ENCODE peak calls at places on chromosomes 16 and 17, in five cellular contexts. O is epithelial cell of proximal tubule, E is AG04449, Z is cardiac muscle cell, W is lower leg skin. A is an unnamed sample.

GRCh38 chr16:66996324-66996982 is 8.1 kb downstream of the CES4A start:
- DNase-seq in O (peak; percentile 93), Z (peak; percentile 83), E (peak; percentile 24), W (peak; percentile 88), A (peak; percentile 91)

GRCh38 chr17:1398028-1398427 is 2.0 kb downstream of the YWHAE start:
- DNase-seq in E (no peak), Z (peak; percentile 35), W (no peak), O (no peak), A (no peak)

GRCh38 chr17:37475713-37476420 is 13.8 kb upstream of the DUSP14 start:
- DNase-seq in E (no peak), O (no peak), W (no peak), Z (no peak), A (no peak)

GRCh38 chr17:38637951-38638350 is 32.2 kb upstream of the SRCIN1 start:
- DNase-seq in Z (no peak), W (no peak), O (no peak), E (no peak), A (no peak)

GRCh38 chr17:869067-869466 is 86.9 kb downstream of the MRM3 start:
- DNase-seq in Z (peak; percentile 52), O (no peak), E (no peak), W (peak; percentile 89), A (peak; percentile 16)

GRCh38 chr17:44086364-44087311 is 16.1 kb downstream of the G6PC3 start:
- DNase-seq in O (no peak), E (no peak), Z (peak; percentile 81), W (no peak), A (peak; percentile 88)

GRCh38 chr16:50509521-50510341 is 38.5 kb upstream of the NKD1 start:
- DNase-seq in Z (peak; percentile 34), O (no peak), E (no peak), W (peak; percentile 82), A (peak; percentile 21)

GRCh38 chr16:57644383-57645014 is 16.1 kb downstream of the ADGRG1 start:
- DNase-seq in Z (no peak), W (no peak), E (no peak), O (no peak), A (no peak)

GRCh38 chr16:5007256-5007655 is 26.5 kb downstream of the NAGPA start:
- DNase-seq in O (no peak), W (no peak), E (no peak), Z (no peak), A (no peak)

DNA sequence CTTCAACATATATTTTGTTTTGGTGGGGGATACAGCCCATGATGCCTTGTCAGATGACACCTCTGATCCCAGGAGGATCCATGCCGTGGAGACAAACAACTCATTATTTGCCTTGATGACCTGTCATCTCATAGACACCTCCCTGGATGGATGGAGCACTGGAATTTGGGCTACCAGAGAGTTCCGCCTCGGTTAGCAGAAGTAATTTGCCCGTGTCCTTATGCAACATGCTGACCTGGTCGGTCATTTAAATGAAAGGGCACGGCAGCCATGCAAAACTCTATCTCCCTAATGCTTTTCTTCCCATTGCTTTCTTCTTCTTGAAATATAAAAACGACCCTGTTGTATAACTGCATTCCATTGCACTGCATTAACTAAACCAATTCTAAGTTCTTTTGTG is 145.3 kb downstream of the GRIN2A start:
- DNase-seq in W (no peak), Z (no peak), O (peak; percentile 53), E (no peak), A (no peak)
- TF ChIP-seq CTCF in W (no peak), Z (no peak), O (no peak), E (no peak), A (no peak)

DNA sequence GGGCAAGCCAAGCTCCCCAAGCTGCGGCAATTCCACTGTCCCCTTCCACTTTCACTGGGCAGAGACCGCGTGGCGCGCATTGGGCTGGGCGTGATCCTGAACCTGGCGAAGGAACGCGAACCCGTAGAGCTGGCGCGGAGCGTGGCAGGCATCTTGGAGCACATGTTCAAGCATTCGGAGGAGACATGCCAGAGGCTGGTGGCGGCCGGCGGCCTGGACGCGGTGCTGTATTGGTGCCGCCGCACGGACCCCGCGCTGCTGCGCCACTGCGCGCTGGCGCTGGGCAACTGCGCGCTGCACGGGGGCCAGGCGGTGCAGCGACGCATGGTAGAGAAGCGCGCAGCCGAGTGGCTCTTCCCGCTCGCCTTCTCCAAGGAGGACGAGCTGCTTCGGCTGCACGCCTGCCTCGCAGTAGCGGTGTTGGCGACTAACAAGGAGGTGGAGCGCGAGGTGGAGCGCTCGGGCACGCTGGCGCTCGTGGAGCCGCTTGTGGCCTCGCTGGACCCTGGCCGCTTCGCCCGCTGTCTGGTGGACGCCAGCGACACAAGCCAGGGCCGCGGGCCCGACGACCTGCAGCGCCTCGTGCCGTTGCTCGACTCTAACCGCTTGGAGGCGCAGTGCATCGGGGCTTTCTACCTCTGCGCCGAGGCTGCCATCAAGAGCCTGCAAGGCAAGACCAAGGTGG is 9.8 kb downstream of the SARM1 start:
- DNase-seq in O (no peak), E (no peak), W (no peak), Z (peak; percentile 34), A (no peak)
- TF ChIP-seq CTCF in O (peak; percentile 59), E (peak; percentile 24), W (no peak), Z (peak; percentile 46), A (peak; percentile 8)

GRCh38 chr17:65931246-65932149 is 260.4 kb downstream of the CEP112 start:
- DNase-seq in W (no peak), Z (no peak), O (peak; percentile 68), E (peak; percentile 41), A (no peak)
- TF ChIP-seq CTCF in W (no peak), Z (no peak), O (no peak), E (no peak), A (no peak)

DNA sequence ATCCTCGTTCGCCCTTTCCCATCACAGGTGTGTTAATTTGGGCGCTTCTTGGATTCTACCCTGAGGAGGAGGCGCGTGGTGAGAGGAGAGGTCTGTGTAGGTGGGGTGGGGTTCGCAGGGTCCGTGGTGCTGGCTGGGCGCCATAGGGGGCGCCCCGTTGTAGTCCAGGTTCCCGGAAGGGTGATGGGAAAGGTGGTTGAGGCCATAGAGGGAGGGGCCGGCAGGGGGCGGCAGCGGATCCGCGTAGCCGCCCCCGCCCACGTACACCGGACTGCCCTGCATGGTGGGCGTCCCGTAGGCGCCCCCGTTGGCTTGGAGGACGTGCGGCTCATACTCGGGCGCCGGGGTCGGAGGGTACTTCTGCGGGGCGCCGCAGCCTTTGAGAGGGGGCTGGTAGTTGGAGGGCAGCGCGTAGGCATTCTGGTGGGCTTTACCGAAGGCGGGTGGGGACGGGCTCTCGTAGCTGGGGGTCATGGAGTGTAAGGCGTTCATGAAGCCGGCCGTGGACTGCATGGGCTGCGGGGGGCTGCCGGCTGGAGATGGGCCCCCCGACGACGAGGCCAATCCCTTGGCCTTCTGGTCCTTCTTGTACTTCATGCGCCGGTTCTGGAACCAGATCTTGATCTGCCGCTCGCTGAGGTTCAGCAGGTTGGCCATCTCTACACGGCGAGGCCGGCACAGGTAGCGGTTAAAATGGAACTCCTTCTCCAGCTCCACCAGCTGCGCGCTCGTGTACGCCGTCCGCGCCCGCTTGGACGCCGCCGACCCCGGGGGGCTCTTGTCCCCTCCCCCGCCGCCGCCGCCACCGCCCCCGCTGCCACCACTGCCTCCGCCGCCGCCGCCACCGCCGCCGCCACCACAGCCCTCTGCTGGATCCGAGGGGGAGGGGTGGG is 5.7 kb upstream of the HOXB2 start:
- DNase-seq in O (no peak), Z (no peak), E (no peak), W (no peak), A (no peak)
- TF ChIP-seq CTCF in O (peak; percentile 23), Z (peak; percentile 24), E (peak; percentile 41), W (no peak), A (no peak)

DNA sequence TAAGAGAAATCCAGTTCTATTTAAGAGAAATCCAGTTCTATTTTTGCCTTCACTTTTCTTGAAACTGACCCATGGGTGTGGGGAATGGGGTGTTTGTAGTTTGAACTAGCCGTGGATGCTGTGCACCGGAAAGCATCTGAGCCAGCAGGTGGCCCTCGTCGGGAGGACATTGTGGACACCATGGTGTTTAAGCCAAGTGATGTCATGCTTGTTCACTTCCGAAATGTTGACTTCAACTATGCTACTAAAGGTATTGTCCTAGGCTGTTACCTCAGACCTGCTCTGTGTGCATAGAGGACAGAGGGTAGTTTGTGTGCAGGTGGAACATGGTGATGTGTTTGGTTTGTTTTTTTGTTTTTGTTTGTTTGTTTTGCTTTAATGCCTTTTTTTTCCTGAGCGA is 3.3 kb downstream of the ATXN2L start:
- DNase-seq in E (no peak), W (no peak), O (no peak), Z (peak; percentile 17), A (peak; percentile 38)
- TF ChIP-seq CTCF in E (no peak), W (no peak), O (peak; percentile 19), Z (no peak), A (peak; percentile 13)

GRCh38 chr17:78648293-78648692 is 71.1 kb upstream of the DNAH17 start:
- DNase-seq in E (no peak), Z (no peak), W (no peak), O (no peak), A (no peak)
- TF ChIP-seq CTCF in E (no peak), Z (no peak), W (no peak), O (no peak), A (no peak)

GRCh38 chr17:47732399-47733046 is 513 bp upstream of the TBX21 start:
- DNase-seq in Z (no peak), E (no peak), W (no peak), O (no peak), A (no peak)

GRCh38 chr17:47733414-47734288 is 615 bp downstream of the TBX21 start:
- DNase-seq in E (no peak), O (no peak), W (peak; percentile 78), Z (no peak), A (no peak)

GRCh38 chr17:47731396-47731795 is 1.6 kb upstream of the TBX21 start:
- DNase-seq in O (no peak), Z (no peak), E (no peak), W (no peak), A (no peak)

GRCh38 chr17:47735139-47735464 is 2.1 kb downstream of the TBX21 start:
- DNase-seq in W (no peak), E (no peak), O (no peak), Z (no peak), A (no peak)

DNA sequence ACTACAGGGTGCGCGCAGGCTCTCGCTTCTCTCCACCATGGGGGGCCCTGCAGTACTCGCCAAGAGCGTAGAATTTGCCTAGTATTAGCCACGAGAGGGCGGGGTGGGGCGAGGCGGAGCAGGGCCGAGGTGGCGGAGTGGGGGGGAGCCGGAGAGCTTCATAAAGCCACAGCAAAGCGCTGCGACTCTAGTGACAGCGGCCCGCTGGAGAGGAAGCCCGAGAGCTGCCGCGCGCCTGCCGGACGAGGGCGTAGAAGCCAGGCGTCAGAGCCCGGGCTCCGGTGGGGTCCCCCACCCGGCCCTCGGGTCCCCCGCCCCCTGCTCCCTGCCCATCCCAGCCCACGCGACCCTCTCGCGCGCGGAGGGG is at the start of gene TBX21:
- DNase-seq in E (no peak), O (no peak), W (peak; percentile 90), Z (peak; percentile 27), A (no peak)
- TF ChIP-seq CTCF in E (peak; percentile 24), O (peak; percentile 13), W (no peak), Z (peak; percentile 19), A (no peak)

A was measured in fibroblast of pulmonary artery.